ENCODE peak calls at places on chromosomes 2 and 18, in nine cellular contexts. Q is cardiac muscle cell, O is heart right ventricle, I is RWPE2, G is lower lobe of right lung, K is pancreas, B is left lung, A is uterus, W is thoracic aorta. X is an unnamed sample.

GRCh38 chr2:189751080-189751658 is 11.4 kb downstream of the OSGEPL1 start:
- DNase-seq in Q (peak; percentile 42), O (no peak), I (no peak), G (no peak), K (peak; percentile 40), B (no peak), A (no peak), W (no peak), X (no peak)

GRCh38 chr2:111905990-111906735 is 7.8 kb downstream of the MERTK start:
- DNase-seq in Q (no peak), O (no peak), I (no peak), G (no peak), K (no peak), B (no peak), A (no peak), W (no peak), X (peak; percentile 23)

GRCh38 chr2:182713611-182714010 is 2.4 kb upstream of the DNAJC10 start:
- DNase-seq in Q (peak; percentile 43), O (no peak), I (no peak), G (no peak), K (no peak), B (no peak), A (no peak), W (no peak), X (no peak)

GRCh38 chr18:35045121-35045520 is 3.9 kb downstream of the MAPRE2 start:
- DNase-seq in Q (peak; percentile 33), O (no peak), I (no peak), G (no peak), K (no peak), B (no peak), A (no peak), W (no peak), X (no peak)

GRCh38 chr2:152506843-152507242 is 171.9 kb downstream of the FMNL2 start:
- DNase-seq in Q (peak; percentile 57), O (no peak), I (no peak), G (no peak), K (no peak), B (no peak), A (no peak), W (no peak), X (no peak)

GRCh38 chr2:204362603-204363002 is 182.7 kb upstream of the PARD3B start:
- DNase-seq in Q (no peak), O (no peak), I (no peak), G (no peak), K (no peak), B (no peak), A (no peak), W (no peak), X (no peak)

GRCh38 chr18:77650799-77651385 is 401.2 kb downstream of the GALR1 start:
- DNase-seq in Q (peak; percentile 66), O (peak; percentile 80), I (no peak), G (peak; percentile 76), K (peak; percentile 82), B (peak; percentile 55), A (peak; percentile 80), W (no peak), X (peak; percentile 65)

GRCh38 chr2:103161456-103162289 is 399.8 kb downstream of the TMEM182 start:
- DNase-seq in Q (peak; percentile 61), O (no peak), I (no peak), G (no peak), K (peak; percentile 23), B (no peak), A (no peak), W (peak; percentile 5), X (peak; percentile 61)

GRCh38 chr2:21155365-21156136 is 31.8 kb downstream of the TDRD15 start:
- DNase-seq in Q (no peak), O (no peak), I (no peak), G (no peak), K (no peak), B (no peak), A (no peak), W (no peak), X (no peak)

GRCh38 chr2:25822190-25823117 is 55.8 kb downstream of the ASXL2 start:
- DNase-seq in Q (peak; percentile 47), O (peak; percentile 35), I (no peak), G (peak; percentile 58), K (peak; percentile 18), B (peak; percentile 63), A (peak; percentile 37), W (no peak), X (no peak)

GRCh38 chr2:64838817-64839216 is 150.4 kb upstream of the SLC1A4 start:
- DNase-seq in Q (peak; percentile 71), O (no peak), I (peak; percentile 94), G (peak; percentile 60), K (no peak), B (peak; percentile 73), A (no peak), W (peak; percentile 30), X (no peak)

GRCh38 chr2:227052879-227053278 is 111.1 kb downstream of the COL4A4 start:
- DNase-seq in Q (no peak), O (no peak), I (no peak), G (no peak), K (no peak), B (no peak), A (no peak), W (no peak), X (no peak)

GRCh38 chr2:161238559-161239415 is 69.4 kb upstream of the PSMD14 start:
- DNase-seq in Q (peak; percentile 75), O (peak; percentile 69), I (peak; percentile 63), G (peak; percentile 72), K (peak; percentile 32), B (peak; percentile 68), A (peak; percentile 61), W (no peak), X (no peak)

GRCh38 chr18:21330122-21330701 is 88.2 kb downstream of the GREB1L start:
- DNase-seq in Q (peak; percentile 58), O (no peak), I (no peak), G (no peak), K (no peak), B (no peak), A (no peak), W (no peak), X (no peak)

GRCh38 chr2:12717988-12718661 is 1.4 kb downstream of the TRIB2 start:
- DNase-seq in Q (peak; percentile 49), O (no peak), I (no peak), G (no peak), K (peak; percentile 31), B (no peak), A (peak; percentile 45), W (no peak), X (no peak)
- H3K4me1 ChIP-seq in Q (peaks cover 12% of the 10 kb centered on the region), O (peaks cover 57% of the 10 kb centered on the region), I (peaks cover 28% of the 10 kb centered on the region), G (peaks cover 39% of the 10 kb centered on the region), K (peaks cover 18% of the 10 kb centered on the region), B (peaks cover 11% of the 10 kb centered on the region), A (peaks cover 3% of the 10 kb centered on the region), W (peaks cover 61% of the 10 kb centered on the region), X (peaks cover 51% of the 10 kb centered on the region)

DNA sequence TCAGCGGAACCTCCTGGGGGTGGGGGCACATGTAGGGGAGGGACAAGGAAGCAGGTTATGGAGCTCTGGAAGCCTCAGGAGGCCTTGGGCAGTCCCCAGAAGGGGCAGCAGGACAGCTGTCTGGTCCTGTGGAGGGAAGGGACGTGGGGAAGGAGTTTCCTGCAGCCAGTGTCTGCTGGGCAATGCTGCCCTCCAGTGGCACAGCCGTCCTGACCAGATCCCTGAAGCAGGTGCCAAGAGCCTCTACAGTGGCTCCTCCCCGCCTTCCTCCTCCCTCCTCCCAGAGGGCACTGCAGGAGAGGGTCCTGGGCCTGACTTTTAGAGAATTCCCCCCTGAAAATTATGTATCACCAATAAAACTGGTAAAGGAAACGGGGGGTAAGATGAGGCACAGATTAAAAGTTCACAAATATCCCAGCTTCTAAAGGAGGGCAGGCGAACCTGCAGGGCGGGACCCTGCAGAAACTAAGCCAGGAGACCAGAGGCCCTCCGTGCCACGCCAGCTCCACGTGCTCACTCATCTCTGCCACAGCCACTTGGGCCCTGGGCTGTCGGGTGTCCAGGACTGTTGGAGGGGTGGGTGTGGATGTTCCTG is 258.5 kb downstream of the TWIST2 start:
- DNase-seq in Q (peak; percentile 71), O (peak; percentile 44), I (no peak), G (no peak), K (no peak), B (no peak), A (peak; percentile 32), W (no peak), X (no peak)
- TF ChIP-seq CTCF in Q (peak; percentile 68), O (peak; percentile 23), I (peak; percentile 73), G (peak; percentile 30), K (no peak), B (peak; percentile 11), A (no peak), W (peak; percentile 34), X (peak; percentile 60)

GRCh38 chr2:109479804-109480203 is 134.0 kb downstream of the SEPTIN10 start:
- DNase-seq in Q (no peak), O (no peak), I (no peak), G (peak; percentile 28), K (no peak), B (no peak), A (no peak), W (no peak), X (no peak)

GRCh38 chr2:109481599-109481998 is 132.2 kb downstream of the SEPTIN10 start:
- DNase-seq in Q (no peak), O (no peak), I (no peak), G (peak; percentile 22), K (no peak), B (no peak), A (no peak), W (no peak), X (no peak)

GRCh38 chr2:109481196-109481555 is 132.6 kb downstream of the SEPTIN10 start:
- DNase-seq in Q (no peak), O (no peak), I (no peak), G (peak; percentile 56), K (peak; percentile 51), B (peak; percentile 66), A (no peak), W (no peak), X (no peak)

GRCh38 chr2:109478906-109479493 is 134.8 kb downstream of the SEPTIN10 start:
- DNase-seq in Q (no peak), O (no peak), I (no peak), G (peak; percentile 26), K (no peak), B (no peak), A (no peak), W (no peak), X (no peak)

DNA sequence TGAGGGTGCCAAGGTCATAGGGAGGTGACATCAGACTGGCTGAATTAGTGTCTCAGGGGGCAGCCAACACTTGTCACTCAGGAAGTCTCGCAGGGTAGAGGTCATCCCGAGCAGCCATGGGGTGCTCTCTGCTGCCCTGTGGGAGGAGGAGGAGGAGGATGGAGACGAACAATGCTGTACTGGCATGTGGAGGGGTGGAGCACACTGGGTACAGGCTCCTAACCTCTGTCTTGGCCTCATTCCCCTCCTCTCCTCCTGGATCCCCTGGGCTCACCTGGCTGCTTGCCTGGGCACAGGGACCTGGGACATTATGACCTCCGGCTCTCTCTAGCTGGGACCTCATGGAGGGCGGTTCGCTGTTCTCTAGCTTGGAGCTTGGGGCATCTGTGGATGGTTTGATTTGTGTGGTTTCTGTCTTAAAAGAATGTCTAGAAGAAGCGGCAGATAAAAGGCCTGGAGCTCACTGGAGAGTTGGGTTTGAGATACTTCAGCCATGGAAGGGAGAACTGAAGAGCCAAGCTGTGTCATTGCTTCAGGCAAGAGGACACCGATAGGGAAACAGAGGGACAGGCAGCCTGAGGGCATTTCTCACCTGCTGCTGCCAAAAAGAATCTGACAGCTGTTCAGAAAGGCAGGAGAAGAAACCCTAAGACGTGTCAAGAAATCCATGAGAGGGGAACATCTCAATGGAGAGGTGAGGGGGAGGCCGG is 133.1 kb downstream of the SEPTIN10 start:
- DNase-seq in Q (no peak), O (no peak), I (no peak), G (peak; percentile 35), K (no peak), B (no peak), A (no peak), W (no peak), X (no peak)
- H3K4me3 ChIP-seq in Q (no peak overlapping the region), O (no peak overlapping the region), I (no peak overlapping the region), G (no peak overlapping the region), K (no peak overlapping the region), B (no peak overlapping the region), A (no peak overlapping the region), W (no peak overlapping the region), X (no peak overlapping the region)

GRCh38 chr2:8520791-8521344 is 161.0 kb upstream of the ID2 start:
- DNase-seq in Q (no peak), O (no peak), I (no peak), G (peak; percentile 44), K (no peak), B (no peak), A (no peak), W (no peak), X (no peak)
- H3K4me1 ChIP-seq in Q (peaks cover 4% of the 10 kb centered on the region), O (peaks cover 23% of the 10 kb centered on the region), I (peaks cover under 1% of the 10 kb centered on the region), G (peaks cover 19% of the 10 kb centered on the region), K (peaks cover 14% of the 10 kb centered on the region), B (peaks cover 6% of the 10 kb centered on the region), A (no peaks in the 10 kb centered on the region), W (no peaks in the 10 kb centered on the region), X (no peaks in the 10 kb centered on the region)

X was measured in right atrium auricular region.